ENCODE peak calls at places on chromosomes 12 and 14, in four cellular contexts. M is ovary, C is body of pancreas, Y is cardiac muscle cell. F is an unnamed sample.

GRCh38 chr12:84857809-84858208 is 54.8 kb downstream of the SLC6A15 start:
- DNase-seq in M (no peak), C (no peak), Y (no peak), F (no peak)

GRCh38 chr12:27119797-27120196 is 37.4 kb upstream of the C12orf71 start:
- DNase-seq in M (no peak), C (no peak), Y (no peak), F (no peak)

GRCh38 chr12:107362960-107363359 is 269.6 kb upstream of the CRY1 start:
- DNase-seq in M (no peak), C (no peak), Y (no peak), F (no peak)

GRCh38 chr12:6953417-6954315 is 2.5 kb downstream of the PTPN6 start:
- DNase-seq in M (no peak), C (peak; percentile 66), Y (peak; percentile 79), F (no peak)

GRCh38 chr12:27966870-27967269 is 5.7 kb downstream of the PTHLH start:
- DNase-seq in M (no peak), C (no peak), Y (peak; percentile 95), F (no peak)

GRCh38 chr12:121788176-121788818 is 5.2 kb downstream of the RHOF start:
- DNase-seq in M (no peak), C (no peak), Y (no peak), F (no peak)

GRCh38 chr12:124871297-124871696 is 7.6 kb upstream of the SCARB1 start:
- DNase-seq in M (no peak), C (no peak), Y (no peak), F (no peak)

GRCh38 chr12:48018618-48018995 is 14.3 kb upstream of the COL2A1 start:
- DNase-seq in M (no peak), C (no peak), Y (no peak), F (no peak)

GRCh38 chr12:113967368-113967767 is 1.2 kb upstream of the RBM19 start:
- DNase-seq in M (no peak), C (no peak), Y (no peak), F (no peak)

GRCh38 chr12:44771485-44771884 is 104.6 kb downstream of the NELL2 start:
- DNase-seq in M (no peak), C (no peak), Y (no peak), F (no peak)

GRCh38 chr14:43735926-43736325 is 771.2 kb downstream of the FSCB start:
- DNase-seq in M (no peak), C (no peak), Y (no peak), F (no peak)

GRCh38 chr12:57276935-57277563 is 26.1 kb upstream of the STAC3 start:
- DNase-seq in M (no peak), C (peak; percentile 48), Y (peak; percentile 32), F (no peak)

GRCh38 chr12:18250313-18250916 is 10.9 kb upstream of the PIK3C2G start:
- DNase-seq in M (no peak), C (peak; percentile 52), Y (peak; percentile 82), F (peak; percentile 20)

GRCh38 chr12:104676636-104677035 is 219.9 kb downstream of the CHST11 start:
- DNase-seq in M (no peak), C (no peak), Y (no peak), F (no peak)
- H3K27ac ChIP-seq in M (no peak overlapping the region), C (no peak overlapping the region), Y (no peak overlapping the region), F (no peak overlapping the region)

DNA sequence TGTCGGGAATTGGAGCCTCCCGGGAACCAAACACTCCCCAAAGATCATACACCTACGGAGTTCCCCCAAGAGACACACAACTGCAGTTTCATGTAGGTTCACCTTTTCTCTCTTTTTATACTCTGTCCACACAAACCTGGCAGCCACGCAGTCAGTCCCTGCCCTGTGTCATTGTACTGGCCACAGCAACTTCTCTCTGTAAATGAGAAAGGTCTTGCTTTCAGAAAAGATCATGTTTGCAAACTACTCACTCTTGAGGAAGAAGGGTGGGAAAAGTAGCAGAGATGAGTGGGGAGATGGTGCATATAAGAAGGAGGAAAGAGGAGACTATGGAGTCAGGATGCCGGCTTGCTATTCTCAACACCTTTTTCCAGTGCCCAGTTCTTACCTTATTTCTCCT is 10.4 kb downstream of the ANG start:
- DNase-seq in M (no peak), C (no peak), Y (no peak), F (no peak)
- H3K4me3 ChIP-seq in M (no peak overlapping the region), C (no peak overlapping the region), Y (no peak overlapping the region), F (no peak overlapping the region)

DNA sequence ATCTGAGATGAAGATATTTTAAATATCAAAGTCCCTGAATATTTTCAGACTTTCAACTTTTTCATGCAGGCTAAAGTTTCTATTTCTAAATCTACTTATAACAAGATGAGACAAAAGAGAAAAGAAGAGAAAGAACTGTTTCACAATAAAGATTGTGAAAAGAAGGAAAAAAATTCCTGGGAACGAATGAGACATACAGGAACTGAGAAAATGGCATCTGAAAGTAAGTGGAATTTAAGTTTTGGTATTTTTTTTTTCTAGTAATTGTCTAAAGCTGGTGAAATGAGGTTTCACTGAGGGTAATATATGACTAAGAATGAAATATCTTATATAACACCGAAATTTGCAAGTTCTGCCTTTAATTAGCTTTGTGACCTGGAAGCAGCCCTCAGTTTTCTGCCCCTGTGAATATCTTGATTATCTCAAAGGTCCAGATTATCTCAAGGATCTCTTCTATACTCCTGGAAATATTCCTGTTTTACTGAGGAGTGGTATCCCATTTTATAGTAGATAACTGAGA is 55.7 kb upstream of the PRPF39 start:
- DNase-seq in M (no peak), C (no peak), Y (no peak), F (no peak)
- H3K36me3 ChIP-seq in M (no peaks in the 10 kb centered on the region), C (peaks cover 6% of the 10 kb centered on the region), Y (peaks cover 38% of the 10 kb centered on the region), F (peaks cover 10% of the 10 kb centered on the region)

GRCh38 chr12:53185582-53186153 is 4.9 kb upstream of the CSAD start:
- DNase-seq in M (no peak), C (no peak), Y (no peak), F (no peak)

GRCh38 chr12:53187145-53187899 is 6.6 kb upstream of the CSAD start:
- DNase-seq in M (no peak), C (no peak), Y (no peak), F (no peak)

GRCh38 chr12:53186745-53187144 is 6.0 kb upstream of the CSAD start:
- DNase-seq in M (no peak), C (no peak), Y (no peak), F (no peak)

GRCh38 chr12:53182836-53183235 is 2.1 kb upstream of the CSAD start:
- DNase-seq in M (no peak), C (peak; percentile 38), Y (peak; percentile 27), F (no peak)

DNA sequence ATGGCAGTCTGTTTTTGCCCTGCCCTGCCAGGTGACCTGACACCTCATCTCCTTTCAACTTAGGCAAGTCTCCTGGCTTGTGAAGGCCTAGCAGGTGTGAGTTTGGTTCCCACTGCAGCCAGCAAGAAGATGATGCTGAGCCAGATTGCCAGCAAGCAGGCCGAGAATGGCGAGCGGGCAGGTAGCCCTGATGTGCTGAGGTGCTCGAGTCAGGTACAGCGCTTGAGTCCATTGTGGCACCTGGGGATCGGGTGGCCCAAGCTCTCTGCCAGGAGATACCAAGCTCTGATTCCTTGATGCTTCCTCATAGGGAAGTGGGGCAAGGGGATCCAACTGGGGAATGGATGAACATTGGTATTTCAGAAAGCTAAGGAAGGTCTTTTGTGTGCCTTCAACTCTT is 4.1 kb upstream of the CSAD start:
- DNase-seq in M (no peak), C (no peak), Y (no peak), F (no peak)
- H3K27ac ChIP-seq in M (no peak overlapping the region), C (no peak overlapping the region), Y (no peak overlapping the region), F (no peak overlapping the region)

GRCh38 chr12:109713187-109713984 is at the start of gene FAM222A:
- DNase-seq in M (peak; percentile 98), C (peak; percentile 97), Y (peak; percentile 98), F (peak; percentile 97)
- H3K4me3 ChIP-seq in M (peak within 1 kb of the TSS; percentile 60), C (peak within 1 kb of the TSS; percentile 47), Y (peak within 1 kb of the TSS; percentile 80), F (peak within 1 kb of the TSS; percentile 91)

GRCh38 chr14:75441731-75442130 is 13.9 kb downstream of the JDP2 start:
- DNase-seq in M (no peak), C (no peak), Y (no peak), F (no peak)

GRCh38 chr14:75442166-75442565 is 14.3 kb downstream of the JDP2 start:
- DNase-seq in M (no peak), C (no peak), Y (no peak), F (no peak)

GRCh38 chr14:75439989-75440388 is 12.2 kb downstream of the JDP2 start:
- DNase-seq in M (no peak), C (no peak), Y (no peak), F (no peak)

GRCh38 chr14:75442642-75443041 is 14.8 kb downstream of the JDP2 start:
- DNase-seq in M (no peak), C (no peak), Y (peak; percentile 66), F (no peak)

DNA sequence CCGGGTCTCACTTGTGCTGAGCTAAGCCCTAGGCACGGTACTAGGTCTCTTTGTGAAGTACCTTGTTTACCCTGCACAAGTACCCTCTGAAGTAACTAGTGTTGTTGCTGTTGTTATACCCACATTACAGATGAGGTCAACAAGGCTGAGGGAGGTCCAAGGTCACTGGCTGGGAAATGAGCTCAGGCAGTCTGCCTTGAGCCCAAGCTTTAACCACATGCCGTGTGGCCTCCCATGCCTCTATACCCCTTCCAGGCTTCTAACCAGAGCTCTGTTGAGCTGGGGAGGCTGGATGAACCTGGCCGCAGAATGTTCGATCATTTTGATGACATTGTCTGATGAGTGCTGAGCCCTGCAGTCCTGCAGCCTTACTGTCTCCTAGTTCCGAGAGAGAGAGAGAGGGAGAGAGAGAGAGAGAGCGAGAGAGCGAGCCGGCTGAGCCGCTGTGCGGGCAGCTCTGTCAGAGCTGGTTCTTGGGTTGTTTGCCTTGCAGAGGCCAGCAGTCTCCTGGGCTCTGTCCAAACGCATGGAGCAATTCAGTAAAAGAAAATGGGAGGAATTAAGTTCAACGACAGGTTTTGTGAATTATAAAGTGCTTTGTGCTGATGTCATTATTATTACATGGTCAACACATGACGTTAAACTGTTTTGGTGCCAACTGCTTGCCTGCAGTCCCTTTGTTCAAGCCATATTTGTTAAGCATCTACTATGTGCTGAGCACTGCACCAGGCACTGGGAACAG is 13.1 kb downstream of the JDP2 start:
- DNase-seq in M (peak; percentile 76), C (peak; percentile 77), Y (peak; percentile 88), F (no peak)
- H3K36me3 ChIP-seq in M (no peaks in the 10 kb centered on the region), C (no peaks in the 10 kb centered on the region), Y (no peaks in the 10 kb centered on the region), F (no peaks in the 10 kb centered on the region)

DNA sequence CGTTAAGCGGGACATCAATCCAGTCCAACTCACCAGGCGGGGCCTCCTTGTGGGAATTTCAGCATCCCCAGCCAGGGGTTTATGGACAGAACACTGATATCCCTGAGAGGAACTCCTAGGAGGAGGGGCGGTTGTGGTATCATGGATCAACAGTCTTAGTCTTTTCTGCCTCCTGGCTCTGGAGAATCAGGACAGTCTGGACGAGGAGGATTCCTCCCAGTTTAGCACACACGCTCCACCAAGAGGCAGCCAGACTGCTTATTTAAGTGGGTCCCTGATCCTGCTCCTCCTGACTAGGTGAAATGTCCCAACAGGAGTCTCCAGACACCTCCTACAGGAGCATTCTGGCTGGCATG is 10.4 kb upstream of the ZNF705A start:
- DNase-seq in M (no peak), C (no peak), Y (no peak), F (no peak)
- H3K27ac ChIP-seq in M (no peak overlapping the region), C (no peak overlapping the region), Y (no peak overlapping the region), F (no peak overlapping the region)